ENCODE peak calls at places on chromosome 2, in four cellular contexts. G is mesenteric fat pad, B is neural crest cell, T is bronchial epithelial cell. L is an unnamed sample.

GRCh38 chr2:181275643-181276070 is 181.5 kb upstream of the ITGA4 start:
- DNase-seq in G (no peak), T (no peak), B (no peak), L (no peak)

GRCh38 chr2:43764086-43764710 is 9.6 kb upstream of the DYNC2LI1 start:
- DNase-seq in B (no peak), G (no peak), T (no peak), L (no peak)

GRCh38 chr2:39368376-39368775 is 68.7 kb downstream of the MAP4K3 start:
- DNase-seq in B (no peak), T (no peak), G (no peak), L (no peak)

GRCh38 chr2:9844036-9844483 is 786 bp downstream of the TAF1B start:
- DNase-seq in B (no peak), T (no peak), G (no peak), L (no peak)

GRCh38 chr2:102509749-102510148 is 36.7 kb downstream of the SLC9A4 start:
- DNase-seq in G (no peak), T (peak; percentile 91), B (no peak), L (no peak)

GRCh38 chr2:174568425-174568824 is 29.2 kb downstream of the WIPF1 start:
- DNase-seq in T (no peak), B (no peak), G (no peak), L (no peak)

GRCh38 chr2:220336771-220337170 is 709.3 kb downstream of the SLC4A3 start:
- DNase-seq in B (no peak), G (no peak), T (no peak), L (no peak)

GRCh38 chr2:54106631-54107454 is 8.6 kb upstream of the ACYP2 start:
- DNase-seq in T (peak; percentile 55), B (peak; percentile 11), G (no peak), L (no peak)

GRCh38 chr2:217203086-217203485 is 343.2 kb upstream of the TNP1 start:
- DNase-seq in B (no peak), T (no peak), G (no peak), L (no peak)

GRCh38 chr2:108444941-108445840 is 3.8 kb upstream of the GCC2 start:
- DNase-seq in G (no peak), B (no peak), T (peak; percentile 61), L (no peak)

GRCh38 chr2:38145226-38145625 is 69.3 kb upstream of the CYP1B1 start:
- DNase-seq in T (peak; percentile 20), G (no peak), B (no peak), L (no peak)

GRCh38 chr2:109322111-109322510 is 193.1 kb downstream of the SH3RF3 start:
- DNase-seq in T (peak; percentile 82), B (no peak), G (peak; percentile 93), L (no peak)

GRCh38 chr2:175097297-175097696 is 70.7 kb downstream of the ATF2 start:
- DNase-seq in B (no peak), G (no peak), T (no peak), L (no peak)